ENCODE peak calls at places on chromosomes 2 and 18, in nine cellular contexts. One of them, this sample, is unnamed. For H3K4me1, the result is how much of the 10 kb centered on the place peaks cover.

GRCh38 chr18:55779711-55780590 is 192.0 kb upstream of the TCF4 start:
- DNase-seq in GM23248: peak
- DNase-seq in MM.1S: no peak
- DNase-seq in hepatocyte: peak
- DNase-seq in OCI-LY7: peak
- DNase-seq in SK-N-SH: peak
- DNase-seq in neural progenitor cell: peak
- DNase-seq in GM23338: peak
- DNase-seq in HCT116: no peak
- DNase-seq in this sample: no peak

GRCh38 chr2:219038600-219038999 is 2.7 kb downstream of the CFAP65 start:
- DNase-seq in MM.1S: no peak
- DNase-seq in OCI-LY7: no peak
- DNase-seq in HCT116: no peak
- DNase-seq in GM23338: no peak
- DNase-seq in neural progenitor cell: no peak
- DNase-seq in GM23248: no peak
- DNase-seq in hepatocyte: no peak
- DNase-seq in SK-N-SH: no peak
- DNase-seq in this sample: no peak

GRCh38 chr2:241272298-241272721 is 43.2 kb downstream of the HDLBP start:
- DNase-seq in MM.1S: peak
- DNase-seq in SK-N-SH: peak
- DNase-seq in GM23338: peak
- DNase-seq in GM23248: peak
- DNase-seq in HCT116: no peak
- DNase-seq in hepatocyte: peak
- DNase-seq in OCI-LY7: no peak
- DNase-seq in neural progenitor cell: peak
- DNase-seq in this sample: peak

GRCh38 chr2:189144700-189145211 is 34.8 kb downstream of the COL5A2 start:
- DNase-seq in MM.1S: no peak
- DNase-seq in hepatocyte: no peak
- DNase-seq in SK-N-SH: no peak
- DNase-seq in HCT116: no peak
- DNase-seq in OCI-LY7: no peak
- DNase-seq in GM23338: no peak
- DNase-seq in GM23248: peak
- DNase-seq in neural progenitor cell: no peak
- DNase-seq in this sample: no peak

GRCh38 chr2:150271952-150272351 is 215.5 kb downstream of the RND3 start:
- DNase-seq in hepatocyte: peak
- DNase-seq in GM23248: peak
- DNase-seq in neural progenitor cell: no peak
- DNase-seq in SK-N-SH: no peak
- DNase-seq in MM.1S: no peak
- DNase-seq in HCT116: no peak
- DNase-seq in OCI-LY7: no peak
- DNase-seq in GM23338: no peak
- DNase-seq in this sample: peak

GRCh38 chr2:132963161-132963560 is 293.2 kb upstream of the LYPD1 start:
- DNase-seq in GM23338: no peak
- DNase-seq in OCI-LY7: no peak
- DNase-seq in SK-N-SH: no peak
- DNase-seq in MM.1S: no peak
- DNase-seq in hepatocyte: no peak
- DNase-seq in HCT116: no peak
- DNase-seq in neural progenitor cell: no peak
- DNase-seq in GM23248: no peak
- DNase-seq in this sample: no peak

GRCh38 chr18:8962906-8963635 is 139.4 kb upstream of the NDUFV2 start:
- DNase-seq in HCT116: no peak
- DNase-seq in OCI-LY7: no peak
- DNase-seq in GM23338: no peak
- DNase-seq in neural progenitor cell: no peak
- DNase-seq in SK-N-SH: no peak
- DNase-seq in hepatocyte: no peak
- DNase-seq in GM23248: no peak
- DNase-seq in MM.1S: no peak
- DNase-seq in this sample: no peak

GRCh38 chr18:41761329-41762028 is 193.6 kb upstream of the PIK3C3 start:
- DNase-seq in GM23248: peak
- DNase-seq in MM.1S: no peak
- DNase-seq in HCT116: no peak
- DNase-seq in SK-N-SH: no peak
- DNase-seq in OCI-LY7: no peak
- DNase-seq in neural progenitor cell: no peak
- DNase-seq in hepatocyte: peak
- DNase-seq in GM23338: no peak
- DNase-seq in this sample: peak

GRCh38 chr2:20100711-20101110 is 49.3 kb upstream of the LAPTM4A start:
- DNase-seq in SK-N-SH: no peak
- DNase-seq in GM23248: no peak
- DNase-seq in hepatocyte: no peak
- DNase-seq in MM.1S: no peak
- DNase-seq in HCT116: no peak
- DNase-seq in OCI-LY7: no peak
- DNase-seq in GM23338: no peak
- DNase-seq in neural progenitor cell: no peak
- DNase-seq in this sample: no peak

GRCh38 chr2:67888351-67889005 is 174.3 kb downstream of the C1D start:
- DNase-seq in GM23248: no peak
- DNase-seq in GM23338: no peak
- DNase-seq in OCI-LY7: no peak
- DNase-seq in neural progenitor cell: no peak
- DNase-seq in hepatocyte: no peak
- DNase-seq in SK-N-SH: no peak
- DNase-seq in HCT116: no peak
- DNase-seq in MM.1S: no peak
- DNase-seq in this sample: no peak

GRCh38 chr2:147173186-147173575 is 671.6 kb upstream of the ACVR2A start:
- DNase-seq in OCI-LY7: no peak
- DNase-seq in SK-N-SH: no peak
- DNase-seq in neural progenitor cell: no peak
- DNase-seq in HCT116: no peak
- DNase-seq in hepatocyte: peak
- DNase-seq in GM23248: peak
- DNase-seq in MM.1S: no peak
- DNase-seq in GM23338: no peak
- DNase-seq in this sample: peak

GRCh38 chr2:127807678-127808353 is 3.2 kb downstream of the WDR33 start:
- DNase-seq in GM23248: peak
- DNase-seq in MM.1S: no peak
- DNase-seq in neural progenitor cell: no peak
- DNase-seq in OCI-LY7: no peak
- DNase-seq in HCT116: no peak
- DNase-seq in SK-N-SH: no peak
- DNase-seq in GM23338: no peak
- DNase-seq in hepatocyte: no peak
- DNase-seq in this sample: peak

GRCh38 chr2:160920791-160921303 is 239.4 kb upstream of the TANK start:
- DNase-seq in GM23338: no peak
- DNase-seq in neural progenitor cell: no peak
- DNase-seq in OCI-LY7: no peak
- DNase-seq in SK-N-SH: peak
- DNase-seq in HCT116: no peak
- DNase-seq in hepatocyte: peak
- DNase-seq in MM.1S: no peak
- DNase-seq in GM23248: peak
- DNase-seq in this sample: no peak

GRCh38 chr2:200039847-200040246 is 84.5 kb downstream of the MAIP1 start:
- DNase-seq in SK-N-SH: no peak
- DNase-seq in GM23248: peak
- DNase-seq in MM.1S: no peak
- DNase-seq in OCI-LY7: no peak
- DNase-seq in neural progenitor cell: no peak
- DNase-seq in GM23338: no peak
- DNase-seq in HCT116: no peak
- DNase-seq in hepatocyte: peak
- DNase-seq in this sample: no peak

GRCh38 chr2:54809814-54810213 is 86.4 kb downstream of the EML6 start:
- DNase-seq in HCT116: peak
- DNase-seq in OCI-LY7: no peak
- DNase-seq in GM23248: peak
- DNase-seq in GM23338: no peak
- DNase-seq in neural progenitor cell: no peak
- DNase-seq in hepatocyte: no peak
- DNase-seq in MM.1S: no peak
- DNase-seq in SK-N-SH: no peak
- DNase-seq in this sample: peak

GRCh38 chr2:159982842-159983785 is 79.3 kb downstream of the PLA2R1 start:
- DNase-seq in HCT116: no peak
- DNase-seq in OCI-LY7: no peak
- DNase-seq in GM23248: peak
- DNase-seq in hepatocyte: no peak
- DNase-seq in GM23338: peak
- DNase-seq in neural progenitor cell: no peak
- DNase-seq in MM.1S: no peak
- DNase-seq in SK-N-SH: no peak
- DNase-seq in this sample: no peak

GRCh38 chr18:73283788-73284187 is 416.0 kb upstream of the NETO1 start:
- DNase-seq in hepatocyte: no peak
- DNase-seq in HCT116: no peak
- DNase-seq in SK-N-SH: no peak
- DNase-seq in neural progenitor cell: no peak
- DNase-seq in GM23248: no peak
- DNase-seq in MM.1S: no peak
- DNase-seq in OCI-LY7: no peak
- DNase-seq in GM23338: no peak
- DNase-seq in this sample: peak

GRCh38 chr18:53153281-53153680 is 813.3 kb downstream of the DCC start:
- DNase-seq in neural progenitor cell: peak
- DNase-seq in GM23248: no peak
- DNase-seq in SK-N-SH: no peak
- DNase-seq in hepatocyte: peak
- DNase-seq in OCI-LY7: peak
- DNase-seq in GM23338: peak
- DNase-seq in MM.1S: no peak
- DNase-seq in HCT116: no peak
- DNase-seq in this sample: peak

GRCh38 chr2:185583058-185583816 is 155.4 kb upstream of the FSIP2 start:
- DNase-seq in SK-N-SH: no peak
- DNase-seq in HCT116: peak
- DNase-seq in neural progenitor cell: no peak
- DNase-seq in MM.1S: no peak
- DNase-seq in hepatocyte: no peak
- DNase-seq in OCI-LY7: no peak
- DNase-seq in GM23248: peak
- DNase-seq in GM23338: peak
- DNase-seq in this sample: peak
- TF ChIP-seq EZH2phosphoT487 in SK-N-SH: no peak
- TF ChIP-seq EZH2phosphoT487 in HCT116: no peak
- TF ChIP-seq EZH2phosphoT487 in neural progenitor cell: no peak
- TF ChIP-seq EZH2phosphoT487 in MM.1S: no peak
- TF ChIP-seq EZH2phosphoT487 in hepatocyte: no peak
- TF ChIP-seq EZH2phosphoT487 in OCI-LY7: no peak
- TF ChIP-seq EZH2phosphoT487 in GM23248: no peak
- TF ChIP-seq EZH2phosphoT487 in GM23338: no peak
- TF ChIP-seq EZH2phosphoT487 in this sample: no peak

GRCh38 chr2:11371099-11371937 is 26.9 kb upstream of the ROCK2 start:
- DNase-seq in neural progenitor cell: no peak
- DNase-seq in hepatocyte: no peak
- DNase-seq in MM.1S: no peak
- DNase-seq in OCI-LY7: no peak
- DNase-seq in HCT116: no peak
- DNase-seq in SK-N-SH: peak
- DNase-seq in GM23248: peak
- DNase-seq in GM23338: no peak
- DNase-seq in this sample: no peak

GRCh38 chr2:11367170-11367569 is 22.7 kb upstream of the ROCK2 start:
- DNase-seq in hepatocyte: no peak
- DNase-seq in HCT116: no peak
- DNase-seq in GM23248: no peak
- DNase-seq in neural progenitor cell: no peak
- DNase-seq in MM.1S: no peak
- DNase-seq in GM23338: no peak
- DNase-seq in OCI-LY7: no peak
- DNase-seq in SK-N-SH: no peak
- DNase-seq in this sample: no peak

GRCh38 chr2:11373096-11373495 is 28.7 kb upstream of the ROCK2 start:
- DNase-seq in GM23338: no peak
- DNase-seq in HCT116: no peak
- DNase-seq in MM.1S: peak
- DNase-seq in OCI-LY7: peak
- DNase-seq in GM23248: no peak
- DNase-seq in neural progenitor cell: no peak
- DNase-seq in hepatocyte: no peak
- DNase-seq in SK-N-SH: no peak
- DNase-seq in this sample: peak

GRCh38 chr2:11368059-11368572 is 23.7 kb upstream of the ROCK2 start:
- DNase-seq in GM23248: peak
- DNase-seq in OCI-LY7: no peak
- DNase-seq in MM.1S: no peak
- DNase-seq in GM23338: no peak
- DNase-seq in SK-N-SH: no peak
- DNase-seq in HCT116: no peak
- DNase-seq in neural progenitor cell: no peak
- DNase-seq in hepatocyte: no peak
- DNase-seq in this sample: no peak

GRCh38 chr2:11370377-11371098 is 26.1 kb upstream of the ROCK2 start:
- DNase-seq in GM23248: peak
- DNase-seq in OCI-LY7: no peak
- DNase-seq in GM23338: no peak
- DNase-seq in HCT116: no peak
- DNase-seq in MM.1S: no peak
- DNase-seq in hepatocyte: peak
- DNase-seq in SK-N-SH: no peak
- DNase-seq in neural progenitor cell: no peak
- DNase-seq in this sample: peak
- H3K4me1 ChIP-seq in GM23248: under half
- H3K4me1 ChIP-seq in OCI-LY7: under half
- H3K4me1 ChIP-seq in GM23338: under half
- H3K4me1 ChIP-seq in HCT116: under half
- H3K4me1 ChIP-seq in MM.1S: under half
- H3K4me1 ChIP-seq in hepatocyte: half or more
- H3K4me1 ChIP-seq in SK-N-SH: under half
- H3K4me1 ChIP-seq in neural progenitor cell: under half
- H3K4me1 ChIP-seq in this sample: half or more

DNA sequence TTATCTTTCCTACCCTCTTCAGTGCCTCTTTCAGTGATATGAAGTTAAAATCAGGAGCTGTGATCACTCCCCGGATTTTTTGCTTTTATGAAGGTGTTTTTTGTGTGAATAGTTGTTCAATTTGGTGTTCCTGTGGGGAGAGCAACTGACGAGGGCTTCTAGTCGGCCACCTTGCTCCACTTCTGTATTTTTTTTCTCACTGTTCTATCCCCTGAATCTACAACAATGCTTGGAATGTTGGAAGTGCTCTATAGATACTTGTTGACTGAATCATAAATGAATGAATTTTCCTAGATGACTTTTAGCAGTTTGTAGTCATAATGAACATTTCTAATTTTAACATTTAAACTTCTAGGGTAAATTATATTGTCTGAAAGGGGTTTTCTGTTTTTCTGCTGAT is 247.3 kb downstream of the ZNF385B start:
- DNase-seq in hepatocyte: no peak
- DNase-seq in GM23338: no peak
- DNase-seq in SK-N-SH: no peak
- DNase-seq in OCI-LY7: no peak
- DNase-seq in neural progenitor cell: no peak
- DNase-seq in MM.1S: no peak
- DNase-seq in HCT116: no peak
- DNase-seq in GM23248: peak
- DNase-seq in this sample: no peak
- TF ChIP-seq EZH2phosphoT487 in hepatocyte: no peak
- TF ChIP-seq EZH2phosphoT487 in GM23338: no peak
- TF ChIP-seq EZH2phosphoT487 in SK-N-SH: no peak
- TF ChIP-seq EZH2phosphoT487 in OCI-LY7: no peak
- TF ChIP-seq EZH2phosphoT487 in neural progenitor cell: no peak
- TF ChIP-seq EZH2phosphoT487 in MM.1S: no peak
- TF ChIP-seq EZH2phosphoT487 in HCT116: no peak
- TF ChIP-seq EZH2phosphoT487 in GM23248: no peak
- TF ChIP-seq EZH2phosphoT487 in this sample: no peak

GRCh38 chr18:3012306-3012919 is 531 bp downstream of the LPIN2 start:
- DNase-seq in neural progenitor cell: no peak
- DNase-seq in GM23248: peak
- DNase-seq in MM.1S: no peak
- DNase-seq in GM23338: peak
- DNase-seq in SK-N-SH: peak
- DNase-seq in OCI-LY7: peak
- DNase-seq in HCT116: no peak
- DNase-seq in hepatocyte: peak
- DNase-seq in this sample: peak
- H3K4me1 ChIP-seq in neural progenitor cell: under half
- H3K4me1 ChIP-seq in GM23248: under half
- H3K4me1 ChIP-seq in MM.1S: under half
- H3K4me1 ChIP-seq in GM23338: under half
- H3K4me1 ChIP-seq in SK-N-SH: under half
- H3K4me1 ChIP-seq in OCI-LY7: half or more
- H3K4me1 ChIP-seq in HCT116: under half
- H3K4me1 ChIP-seq in hepatocyte: under half
- H3K4me1 ChIP-seq in this sample: under half